ENCODE peak calls at places on chromosomes 1 and 21, in six cellular contexts. One of them, this sample, is unnamed.

GRCh38 chr1:210251680-210252490 is 19.3 kb downstream of the SERTAD4 start:
- DNase-seq in activated naive CD4-positive, alpha-beta T cell treated with Interleukin-2 at 50 U/mL for 16 hours: no peak
- DNase-seq in NCI-H1092 treated with DMSO at 0.1 percent for 48 hours: no peak
- DNase-seq in stimulated activated CD8-positive, alpha-beta memory T cell treated with anti-CD3 and anti-CD28 coated beads, Interleukin-4, amount 100 ng/mL, for 48 hours: no peak
- DNase-seq in right atrium auricular region: no peak
- DNase-seq in glutamatergic neuron: peak; percentile 46
- DNase-seq in this sample: no peak

GRCh38 chr1:53148123-53148522 is 5.7 kb upstream of the SLC1A7 start:
- DNase-seq in activated naive CD4-positive, alpha-beta T cell treated with Interleukin-2 at 50 U/mL for 16 hours: no peak
- DNase-seq in NCI-H1092 treated with DMSO at 0.1 percent for 48 hours: no peak
- DNase-seq in stimulated activated CD8-positive, alpha-beta memory T cell treated with anti-CD3 and anti-CD28 coated beads, Interleukin-4, amount 100 ng/mL, for 48 hours: no peak
- DNase-seq in right atrium auricular region: no peak
- DNase-seq in glutamatergic neuron: no peak
- DNase-seq in this sample: no peak

GRCh38 chr1:202162418-202163280 is 2.2 kb upstream of the PTPN7 start:
- DNase-seq in activated naive CD4-positive, alpha-beta T cell treated with Interleukin-2 at 50 U/mL for 16 hours: peak; percentile 27
- DNase-seq in NCI-H1092 treated with DMSO at 0.1 percent for 48 hours: no peak
- DNase-seq in stimulated activated CD8-positive, alpha-beta memory T cell treated with anti-CD3 and anti-CD28 coated beads, Interleukin-4, amount 100 ng/mL, for 48 hours: peak; percentile 60
- DNase-seq in right atrium auricular region: no peak
- DNase-seq in glutamatergic neuron: no peak
- DNase-seq in this sample: no peak

GRCh38 chr1:38000529-38001453 is 4.5 kb downstream of the FHL3 start:
- DNase-seq in activated naive CD4-positive, alpha-beta T cell treated with Interleukin-2 at 50 U/mL for 16 hours: no peak
- DNase-seq in NCI-H1092 treated with DMSO at 0.1 percent for 48 hours: no peak
- DNase-seq in stimulated activated CD8-positive, alpha-beta memory T cell treated with anti-CD3 and anti-CD28 coated beads, Interleukin-4, amount 100 ng/mL, for 48 hours: no peak
- DNase-seq in right atrium auricular region: no peak
- DNase-seq in glutamatergic neuron: no peak
- DNase-seq in this sample: no peak

GRCh38 chr21:46320331-46320801 is 3.3 kb downstream of the C21orf58 start:
- DNase-seq in activated naive CD4-positive, alpha-beta T cell treated with Interleukin-2 at 50 U/mL for 16 hours: no peak
- DNase-seq in NCI-H1092 treated with DMSO at 0.1 percent for 48 hours: no peak
- DNase-seq in stimulated activated CD8-positive, alpha-beta memory T cell treated with anti-CD3 and anti-CD28 coated beads, Interleukin-4, amount 100 ng/mL, for 48 hours: no peak
- DNase-seq in right atrium auricular region: no peak
- DNase-seq in glutamatergic neuron: no peak
- DNase-seq in this sample: no peak

GRCh38 chr1:173393655-173393993 is 83.5 kb upstream of the PRDX6 start:
- DNase-seq in activated naive CD4-positive, alpha-beta T cell treated with Interleukin-2 at 50 U/mL for 16 hours: no peak
- DNase-seq in NCI-H1092 treated with DMSO at 0.1 percent for 48 hours: no peak
- DNase-seq in stimulated activated CD8-positive, alpha-beta memory T cell treated with anti-CD3 and anti-CD28 coated beads, Interleukin-4, amount 100 ng/mL, for 48 hours: no peak
- DNase-seq in right atrium auricular region: no peak
- DNase-seq in glutamatergic neuron: no peak
- DNase-seq in this sample: no peak

GRCh38 chr1:42154685-42155084 is 1.5 kb downstream of the GUCA2B start:
- DNase-seq in activated naive CD4-positive, alpha-beta T cell treated with Interleukin-2 at 50 U/mL for 16 hours: no peak
- DNase-seq in NCI-H1092 treated with DMSO at 0.1 percent for 48 hours: no peak
- DNase-seq in stimulated activated CD8-positive, alpha-beta memory T cell treated with anti-CD3 and anti-CD28 coated beads, Interleukin-4, amount 100 ng/mL, for 48 hours: no peak
- DNase-seq in right atrium auricular region: no peak
- DNase-seq in glutamatergic neuron: no peak
- DNase-seq in this sample: no peak

GRCh38 chr1:16042096-16042495 is 1.5 kb upstream of the CLCNKB start:
- DNase-seq in activated naive CD4-positive, alpha-beta T cell treated with Interleukin-2 at 50 U/mL for 16 hours: no peak
- DNase-seq in NCI-H1092 treated with DMSO at 0.1 percent for 48 hours: no peak
- DNase-seq in stimulated activated CD8-positive, alpha-beta memory T cell treated with anti-CD3 and anti-CD28 coated beads, Interleukin-4, amount 100 ng/mL, for 48 hours: no peak
- DNase-seq in right atrium auricular region: no peak
- DNase-seq in glutamatergic neuron: no peak
- DNase-seq in this sample: no peak

GRCh38 chr1:157519451-157519850 is 32.9 kb downstream of the FCRL5 start:
- DNase-seq in activated naive CD4-positive, alpha-beta T cell treated with Interleukin-2 at 50 U/mL for 16 hours: no peak
- DNase-seq in NCI-H1092 treated with DMSO at 0.1 percent for 48 hours: no peak
- DNase-seq in stimulated activated CD8-positive, alpha-beta memory T cell treated with anti-CD3 and anti-CD28 coated beads, Interleukin-4, amount 100 ng/mL, for 48 hours: no peak
- DNase-seq in right atrium auricular region: no peak
- DNase-seq in glutamatergic neuron: no peak
- DNase-seq in this sample: no peak

GRCh38 chr1:118484893-118485292 is 299.9 kb upstream of the SPAG17 start:
- DNase-seq in activated naive CD4-positive, alpha-beta T cell treated with Interleukin-2 at 50 U/mL for 16 hours: no peak
- DNase-seq in NCI-H1092 treated with DMSO at 0.1 percent for 48 hours: no peak
- DNase-seq in stimulated activated CD8-positive, alpha-beta memory T cell treated with anti-CD3 and anti-CD28 coated beads, Interleukin-4, amount 100 ng/mL, for 48 hours: no peak
- DNase-seq in right atrium auricular region: no peak
- DNase-seq in glutamatergic neuron: no peak
- DNase-seq in this sample: no peak

GRCh38 chr1:221832151-221832550 is 90.3 kb upstream of the DUSP10 start:
- DNase-seq in activated naive CD4-positive, alpha-beta T cell treated with Interleukin-2 at 50 U/mL for 16 hours: no peak
- DNase-seq in NCI-H1092 treated with DMSO at 0.1 percent for 48 hours: no peak
- DNase-seq in stimulated activated CD8-positive, alpha-beta memory T cell treated with anti-CD3 and anti-CD28 coated beads, Interleukin-4, amount 100 ng/mL, for 48 hours: no peak
- DNase-seq in right atrium auricular region: no peak
- DNase-seq in glutamatergic neuron: no peak
- DNase-seq in this sample: no peak

GRCh38 chr1:228282329-228283042 is 74.6 kb downstream of the OBSCN start:
- DNase-seq in activated naive CD4-positive, alpha-beta T cell treated with Interleukin-2 at 50 U/mL for 16 hours: no peak
- DNase-seq in NCI-H1092 treated with DMSO at 0.1 percent for 48 hours: no peak
- DNase-seq in stimulated activated CD8-positive, alpha-beta memory T cell treated with anti-CD3 and anti-CD28 coated beads, Interleukin-4, amount 100 ng/mL, for 48 hours: no peak
- DNase-seq in right atrium auricular region: no peak
- DNase-seq in glutamatergic neuron: no peak
- DNase-seq in this sample: no peak

GRCh38 chr1:173440430-173440829 is 36.7 kb upstream of the PRDX6 start:
- DNase-seq in activated naive CD4-positive, alpha-beta T cell treated with Interleukin-2 at 50 U/mL for 16 hours: no peak
- DNase-seq in NCI-H1092 treated with DMSO at 0.1 percent for 48 hours: no peak
- DNase-seq in stimulated activated CD8-positive, alpha-beta memory T cell treated with anti-CD3 and anti-CD28 coated beads, Interleukin-4, amount 100 ng/mL, for 48 hours: no peak
- DNase-seq in right atrium auricular region: no peak
- DNase-seq in glutamatergic neuron: no peak
- DNase-seq in this sample: no peak

GRCh38 chr21:27110956-27111355 is 144.1 kb upstream of the ADAMTS5 start:
- DNase-seq in activated naive CD4-positive, alpha-beta T cell treated with Interleukin-2 at 50 U/mL for 16 hours: no peak
- DNase-seq in NCI-H1092 treated with DMSO at 0.1 percent for 48 hours: no peak
- DNase-seq in stimulated activated CD8-positive, alpha-beta memory T cell treated with anti-CD3 and anti-CD28 coated beads, Interleukin-4, amount 100 ng/mL, for 48 hours: no peak
- DNase-seq in right atrium auricular region: no peak
- DNase-seq in glutamatergic neuron: no peak
- DNase-seq in this sample: no peak

GRCh38 chr1:154987326-154987725 is 4.2 kb downstream of the FLAD1 start:
- DNase-seq in activated naive CD4-positive, alpha-beta T cell treated with Interleukin-2 at 50 U/mL for 16 hours: no peak
- DNase-seq in NCI-H1092 treated with DMSO at 0.1 percent for 48 hours: no peak
- DNase-seq in stimulated activated CD8-positive, alpha-beta memory T cell treated with anti-CD3 and anti-CD28 coated beads, Interleukin-4, amount 100 ng/mL, for 48 hours: no peak
- DNase-seq in right atrium auricular region: no peak
- DNase-seq in glutamatergic neuron: no peak
- DNase-seq in this sample: no peak

GRCh38 chr1:192435704-192436103 is 118.9 kb downstream of the RGS21 start:
- DNase-seq in activated naive CD4-positive, alpha-beta T cell treated with Interleukin-2 at 50 U/mL for 16 hours: no peak
- DNase-seq in NCI-H1092 treated with DMSO at 0.1 percent for 48 hours: no peak
- DNase-seq in stimulated activated CD8-positive, alpha-beta memory T cell treated with anti-CD3 and anti-CD28 coated beads, Interleukin-4, amount 100 ng/mL, for 48 hours: no peak
- DNase-seq in right atrium auricular region: no peak
- DNase-seq in glutamatergic neuron: no peak
- DNase-seq in this sample: no peak

GRCh38 chr21:35208810-35209517 is 159.9 kb upstream of the RUNX1 start:
- DNase-seq in activated naive CD4-positive, alpha-beta T cell treated with Interleukin-2 at 50 U/mL for 16 hours: no peak
- DNase-seq in NCI-H1092 treated with DMSO at 0.1 percent for 48 hours: no peak
- DNase-seq in stimulated activated CD8-positive, alpha-beta memory T cell treated with anti-CD3 and anti-CD28 coated beads, Interleukin-4, amount 100 ng/mL, for 48 hours: no peak
- DNase-seq in right atrium auricular region: no peak
- DNase-seq in glutamatergic neuron: no peak
- DNase-seq in this sample: no peak

GRCh38 chr1:3501856-3502665 is 47.6 kb downstream of the ARHGEF16 start:
- DNase-seq in activated naive CD4-positive, alpha-beta T cell treated with Interleukin-2 at 50 U/mL for 16 hours: no peak
- DNase-seq in NCI-H1092 treated with DMSO at 0.1 percent for 48 hours: no peak
- DNase-seq in stimulated activated CD8-positive, alpha-beta memory T cell treated with anti-CD3 and anti-CD28 coated beads, Interleukin-4, amount 100 ng/mL, for 48 hours: no peak
- DNase-seq in right atrium auricular region: no peak
- DNase-seq in glutamatergic neuron: no peak
- DNase-seq in this sample: no peak

GRCh38 chr1:158295791-158296190 is 6.1 kb downstream of the CD1C start:
- DNase-seq in activated naive CD4-positive, alpha-beta T cell treated with Interleukin-2 at 50 U/mL for 16 hours: no peak
- DNase-seq in NCI-H1092 treated with DMSO at 0.1 percent for 48 hours: no peak
- DNase-seq in stimulated activated CD8-positive, alpha-beta memory T cell treated with anti-CD3 and anti-CD28 coated beads, Interleukin-4, amount 100 ng/mL, for 48 hours: no peak
- DNase-seq in right atrium auricular region: no peak
- DNase-seq in glutamatergic neuron: no peak
- DNase-seq in this sample: no peak

GRCh38 chr1:16167331-16168143 is 11.7 kb upstream of the EPHA2 start:
- DNase-seq in activated naive CD4-positive, alpha-beta T cell treated with Interleukin-2 at 50 U/mL for 16 hours: peak; percentile 64
- DNase-seq in NCI-H1092 treated with DMSO at 0.1 percent for 48 hours: no peak
- DNase-seq in stimulated activated CD8-positive, alpha-beta memory T cell treated with anti-CD3 and anti-CD28 coated beads, Interleukin-4, amount 100 ng/mL, for 48 hours: peak; percentile 69
- DNase-seq in right atrium auricular region: no peak
- DNase-seq in glutamatergic neuron: peak; percentile 59
- DNase-seq in this sample: no peak

GRCh38 chr1:204828352-204828850 is 42.3 kb upstream of the NFASC start:
- DNase-seq in activated naive CD4-positive, alpha-beta T cell treated with Interleukin-2 at 50 U/mL for 16 hours: peak; percentile 33
- DNase-seq in NCI-H1092 treated with DMSO at 0.1 percent for 48 hours: peak; percentile 88
- DNase-seq in stimulated activated CD8-positive, alpha-beta memory T cell treated with anti-CD3 and anti-CD28 coated beads, Interleukin-4, amount 100 ng/mL, for 48 hours: peak; percentile 69
- DNase-seq in right atrium auricular region: no peak
- DNase-seq in glutamatergic neuron: peak; percentile 92
- DNase-seq in this sample: peak; percentile 82

GRCh38 chr1:108089482-108089881 is 110.7 kb downstream of the SLC25A24 start:
- DNase-seq in activated naive CD4-positive, alpha-beta T cell treated with Interleukin-2 at 50 U/mL for 16 hours: no peak
- DNase-seq in NCI-H1092 treated with DMSO at 0.1 percent for 48 hours: no peak
- DNase-seq in stimulated activated CD8-positive, alpha-beta memory T cell treated with anti-CD3 and anti-CD28 coated beads, Interleukin-4, amount 100 ng/mL, for 48 hours: no peak
- DNase-seq in right atrium auricular region: no peak
- DNase-seq in glutamatergic neuron: no peak
- DNase-seq in this sample: no peak

GRCh38 chr1:43565600-43566360 is 35.1 kb downstream of the PTPRF start:
- DNase-seq in activated naive CD4-positive, alpha-beta T cell treated with Interleukin-2 at 50 U/mL for 16 hours: peak; percentile 20
- DNase-seq in NCI-H1092 treated with DMSO at 0.1 percent for 48 hours: no peak
- DNase-seq in stimulated activated CD8-positive, alpha-beta memory T cell treated with anti-CD3 and anti-CD28 coated beads, Interleukin-4, amount 100 ng/mL, for 48 hours: peak; percentile 68
- DNase-seq in right atrium auricular region: no peak
- DNase-seq in glutamatergic neuron: peak; percentile 79
- DNase-seq in this sample: no peak

GRCh38 chr1:183567584-183567983 is 22.7 kb downstream of the NCF2 start:
- DNase-seq in activated naive CD4-positive, alpha-beta T cell treated with Interleukin-2 at 50 U/mL for 16 hours: no peak
- DNase-seq in NCI-H1092 treated with DMSO at 0.1 percent for 48 hours: peak; percentile 13
- DNase-seq in stimulated activated CD8-positive, alpha-beta memory T cell treated with anti-CD3 and anti-CD28 coated beads, Interleukin-4, amount 100 ng/mL, for 48 hours: peak; percentile 43
- DNase-seq in right atrium auricular region: no peak
- DNase-seq in glutamatergic neuron: no peak
- DNase-seq in this sample: peak; percentile 10

GRCh38 chr1:8409107-8409506 is 91.2 kb downstream of the SLC45A1 start:
- DNase-seq in activated naive CD4-positive, alpha-beta T cell treated with Interleukin-2 at 50 U/mL for 16 hours: no peak
- DNase-seq in NCI-H1092 treated with DMSO at 0.1 percent for 48 hours: no peak
- DNase-seq in stimulated activated CD8-positive, alpha-beta memory T cell treated with anti-CD3 and anti-CD28 coated beads, Interleukin-4, amount 100 ng/mL, for 48 hours: no peak
- DNase-seq in right atrium auricular region: no peak
- DNase-seq in glutamatergic neuron: no peak
- DNase-seq in this sample: no peak

GRCh38 chr1:46098043-46098712 is 34.3 kb downstream of the PIK3R3 start:
- DNase-seq in activated naive CD4-positive, alpha-beta T cell treated with Interleukin-2 at 50 U/mL for 16 hours: no peak
- DNase-seq in NCI-H1092 treated with DMSO at 0.1 percent for 48 hours: no peak
- DNase-seq in stimulated activated CD8-positive, alpha-beta memory T cell treated with anti-CD3 and anti-CD28 coated beads, Interleukin-4, amount 100 ng/mL, for 48 hours: no peak
- DNase-seq in right atrium auricular region: no peak
- DNase-seq in glutamatergic neuron: no peak
- DNase-seq in this sample: no peak

GRCh38 chr1:164735315-164736052 is 176.5 kb downstream of the PBX1 start:
- DNase-seq in activated naive CD4-positive, alpha-beta T cell treated with Interleukin-2 at 50 U/mL for 16 hours: no peak
- DNase-seq in NCI-H1092 treated with DMSO at 0.1 percent for 48 hours: no peak
- DNase-seq in stimulated activated CD8-positive, alpha-beta memory T cell treated with anti-CD3 and anti-CD28 coated beads, Interleukin-4, amount 100 ng/mL, for 48 hours: no peak
- DNase-seq in right atrium auricular region: no peak
- DNase-seq in glutamatergic neuron: no peak
- DNase-seq in this sample: peak; percentile 42

GRCh38 chr1:53954128-53954527 is 8.0 kb downstream of the LRRC42 start:
- DNase-seq in activated naive CD4-positive, alpha-beta T cell treated with Interleukin-2 at 50 U/mL for 16 hours: no peak
- DNase-seq in NCI-H1092 treated with DMSO at 0.1 percent for 48 hours: no peak
- DNase-seq in stimulated activated CD8-positive, alpha-beta memory T cell treated with anti-CD3 and anti-CD28 coated beads, Interleukin-4, amount 100 ng/mL, for 48 hours: no peak
- DNase-seq in right atrium auricular region: no peak
- DNase-seq in glutamatergic neuron: no peak
- DNase-seq in this sample: no peak

GRCh38 chr1:218209351-218209861 is 75.7 kb upstream of the RRP15 start:
- DNase-seq in activated naive CD4-positive, alpha-beta T cell treated with Interleukin-2 at 50 U/mL for 16 hours: no peak
- DNase-seq in NCI-H1092 treated with DMSO at 0.1 percent for 48 hours: no peak
- DNase-seq in stimulated activated CD8-positive, alpha-beta memory T cell treated with anti-CD3 and anti-CD28 coated beads, Interleukin-4, amount 100 ng/mL, for 48 hours: no peak
- DNase-seq in right atrium auricular region: no peak
- DNase-seq in glutamatergic neuron: no peak
- DNase-seq in this sample: no peak

This sample was measured in SHP77.